ENCODE peak calls at places on chromosome 1, in four cellular contexts. T is GM23338, G is left ventricle myocardium inferior, A is cardiac muscle cell. L is an unnamed sample.

GRCh38 chr1:177413982-177414654 is 243.4 kb downstream of the BRINP2 start:
- DNase-seq in G (no peak), A (no peak), T (peak; percentile 4), L (no peak)

GRCh38 chr1:182237329-182237728 is 154.3 kb downstream of the GLUL start:
- DNase-seq in A (no peak), G (no peak), T (no peak), L (no peak)

GRCh38 chr1:45403298-45404079 is 63.2 kb upstream of the MUTYH start:
- DNase-seq in A (no peak), G (no peak), T (no peak), L (no peak)

GRCh38 chr1:219701453-219701852 is 88.5 kb upstream of the ZC3H11B start:
- DNase-seq in A (peak; percentile 37), T (no peak), G (no peak), L (no peak)

GRCh38 chr1:47378147-47378546 is 37.9 kb upstream of the FOXE3 start:
- DNase-seq in T (no peak), G (no peak), A (peak; percentile 13), L (no peak)

GRCh38 chr1:248802454-248802853 is 23.3 kb downstream of the SH3BP5L start:
- DNase-seq in G (no peak), A (no peak), T (no peak), L (no peak)

GRCh38 chr1:154745286-154745731 is 124.8 kb downstream of the KCNN3 start:
- DNase-seq in T (no peak), A (peak; percentile 23), G (peak; percentile 66), L (no peak)

GRCh38 chr1:9675393-9675792 is 23.9 kb downstream of the PIK3CD start:
- DNase-seq in G (no peak), A (no peak), T (peak; percentile 25), L (no peak)

GRCh38 chr1:243495442-243496172 is 239.8 kb downstream of the SDCCAG8 start:
- DNase-seq in G (no peak), T (no peak), A (peak; percentile 88), L (no peak)

GRCh38 chr1:17617787-17618557 is 78.5 kb downstream of the ARHGEF10L start:
- DNase-seq in T (no peak), A (no peak), G (peak; percentile 82), L (peak; percentile 91)

GRCh38 chr1:21292991-21293536 is 2.8 kb upstream of the ECE1 start:
- DNase-seq in T (no peak), G (no peak), A (no peak), L (no peak)

GRCh38 chr1:203676455-203676854 is 49.8 kb downstream of the ATP2B4 start:
- DNase-seq in A (no peak), T (peak; percentile 50), G (no peak), L (no peak)
- H3K27ac ChIP-seq in A (no peak overlapping the region), T (no peak overlapping the region), G (peak overlapping the region; percentile 34), L (no peak overlapping the region)

GRCh38 chr1:145849356-145850165 is 4.1 kb downstream of the NUDT17 start:
- DNase-seq in G (no peak), T (peak; percentile 47), A (peak; percentile 89), L (no peak)
- TF ChIP-seq CTCF in G (peak; percentile 33), T (peak; percentile 77), A (peak; percentile 59), L (no peak)

GRCh38 chr1:27469334-27469733 is 20.6 kb downstream of the WASF2 start:
- DNase-seq in T (no peak), G (no peak), A (no peak), L (no peak)
- H3K4me1 ChIP-seq in T (peaks cover 15% of the 10 kb centered on the region), G (peaks cover 95% of the 10 kb centered on the region), A (no peaks in the 10 kb centered on the region), L (peaks cover 57% of the 10 kb centered on the region)

GRCh38 chr1:18997508-18997907 is 41.0 kb upstream of the IFFO2 start:
- DNase-seq in A (no peak), G (no peak), T (no peak), L (no peak)

GRCh38 chr1:18998016-18998724 is 41.7 kb upstream of the IFFO2 start:
- DNase-seq in T (no peak), G (no peak), A (no peak), L (no peak)

GRCh38 chr1:18999287-18999852 is 42.9 kb upstream of the IFFO2 start:
- DNase-seq in G (no peak), A (peak; percentile 69), T (no peak), L (no peak)

GRCh38 chr1:18994381-18994780 is 37.9 kb upstream of the IFFO2 start:
- DNase-seq in T (no peak), G (no peak), A (no peak), L (no peak)

GRCh38 chr1:18996548-18997177 is 40.2 kb upstream of the IFFO2 start:
- DNase-seq in A (no peak), G (no peak), T (no peak), L (no peak)
- H3K27ac ChIP-seq in A (no peak overlapping the region), G (no peak overlapping the region), T (no peak overlapping the region), L (no peak overlapping the region)

DNA sequence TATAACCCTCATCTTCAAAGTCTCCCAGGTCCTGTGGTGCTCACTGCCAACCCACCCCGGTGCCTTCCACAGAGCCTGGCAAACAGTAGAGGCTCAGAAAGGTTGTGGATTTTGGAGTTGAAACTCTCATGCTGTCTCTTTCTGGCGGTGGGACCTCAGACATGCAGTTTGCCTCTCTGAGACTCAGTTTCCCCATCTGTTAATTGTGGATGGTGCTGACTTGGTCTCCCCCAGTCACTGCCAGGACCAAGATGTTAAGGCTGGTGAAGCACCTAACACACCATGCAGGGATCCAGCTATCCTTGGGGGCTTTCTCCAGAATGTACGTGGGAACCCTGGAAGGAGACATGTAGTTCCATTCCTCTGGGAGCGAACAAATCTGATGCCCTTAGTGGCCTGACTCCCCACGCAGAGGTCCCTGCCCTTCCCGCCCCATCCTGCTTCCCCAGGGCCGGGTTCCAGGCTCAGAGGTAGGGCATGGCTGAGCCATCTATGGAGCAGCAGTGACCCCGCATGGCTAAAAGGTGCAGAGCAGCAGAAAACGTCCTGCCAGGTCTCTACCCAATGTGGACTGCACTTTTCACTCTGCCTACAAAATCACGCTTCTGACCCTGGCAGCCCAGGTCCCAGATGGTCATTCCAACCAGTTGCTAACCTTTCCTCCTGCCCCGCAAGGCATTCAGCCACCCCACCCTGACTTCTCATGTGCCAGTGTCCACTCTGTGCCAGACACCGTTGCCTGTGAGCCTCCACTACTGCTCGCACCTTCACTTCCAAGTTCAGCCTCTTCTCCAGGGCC is 9.2 kb upstream of the TTC22 start:
- DNase-seq in T (peak; percentile 91), A (peak; percentile 64), G (peak; percentile 45), L (peak; percentile 71)
- TF ChIP-seq CTCF in T (peak; percentile 80), A (peak; percentile 94), G (peak; percentile 81), L (peak; percentile 80)

GRCh38 chr1:5720936-5721335 is 271.3 kb downstream of the NPHP4 start:
- DNase-seq in A (no peak), G (no peak), T (no peak), L (no peak)
- H3K4me1 ChIP-seq in A (no peaks in the 10 kb centered on the region), G (peaks cover 5% of the 10 kb centered on the region), T (no peaks in the 10 kb centered on the region), L (no peaks in the 10 kb centered on the region)

GRCh38 chr1:119404736-119405135 is 10.2 kb upstream of the HSD3B2 start:
- DNase-seq in T (no peak), G (no peak), A (no peak), L (no peak)

GRCh38 chr1:119414950-119415349 is at the start of gene HSD3B2:
- DNase-seq in A (no peak), T (no peak), G (no peak), L (no peak)

GRCh38 chr1:119410977-119411376 is 4.0 kb upstream of the HSD3B2 start:
- DNase-seq in G (no peak), T (no peak), A (peak; percentile 62), L (no peak)

DNA sequence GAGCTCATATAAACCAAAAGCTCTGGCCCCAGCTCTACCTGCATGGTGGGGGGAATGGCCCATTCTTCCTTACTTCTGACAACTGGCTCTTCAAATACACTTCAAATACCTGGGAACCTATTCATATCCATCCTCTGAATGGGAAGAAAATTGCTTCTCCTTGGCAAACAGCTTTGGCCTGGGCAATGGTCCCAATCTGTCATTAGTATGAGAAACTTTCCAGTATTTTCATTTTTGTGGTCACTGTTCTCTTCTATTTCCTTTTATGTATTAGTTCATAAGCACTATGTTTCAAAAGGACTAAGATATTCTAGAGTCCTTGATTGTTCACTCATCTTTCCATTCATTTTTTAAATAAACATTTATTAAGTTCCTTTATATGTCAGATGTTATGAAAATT is 5.2 kb upstream of the HSD3B2 start:
- DNase-seq in G (no peak), A (peak; percentile 71), T (no peak), L (no peak)
- H3K27ac ChIP-seq in G (no peak overlapping the region), A (no peak overlapping the region), T (no peak overlapping the region), L (no peak overlapping the region)

GRCh38 chr1:75423136-75423535 is 187.8 kb downstream of the SLC44A5 start:
- DNase-seq in T (no peak), G (no peak), A (no peak), L (no peak)

GRCh38 chr1:75425001-75425400 is 185.9 kb downstream of the SLC44A5 start:
- DNase-seq in T (no peak), G (no peak), A (no peak), L (no peak)

GRCh38 chr1:75426688-75427087 is 184.2 kb downstream of the SLC44A5 start:
- DNase-seq in A (no peak), T (no peak), G (no peak), L (no peak)

GRCh38 chr1:75423616-75424015 is 187.3 kb downstream of the SLC44A5 start:
- DNase-seq in T (peak; percentile 42), G (no peak), A (no peak), L (no peak)
- TF ChIP-seq CTCF in T (peak; percentile 59), G (no peak), A (no peak), L (no peak)

L was measured in psoas muscle.